ENCODE peak calls at places on chromosome X, in ten cellular contexts. D, Y, E, B, J, N, I, W, S and R are unnamed samples.

GRCh38 chrX:103687073-103687695 is 685 bp upstream of the MORF4L2 start:
- DNase-seq in J (peak), W (peak), N (peak), E (peak), Y (peak), D (peak), I (peak), S (peak), B (peak), R (peak)

GRCh38 chrX:46117234-46117633 is 428.0 kb downstream of the ZNF674 start:
- DNase-seq in J (no peak), E (no peak), Y (no peak), I (no peak), W (no peak), S (peak), B (no peak), D (no peak), N (no peak), R (no peak)

GRCh38 chrX:78024349-78025108 is 55.1 kb upstream of the PGAM4 start:
- DNase-seq in N (no peak), D (peak), W (peak), S (no peak), B (peak), E (peak), I (peak), Y (no peak), J (peak), R (peak)

GRCh38 chrX:48045410-48046311 is 25.8 kb downstream of the ZNF630 start:
- DNase-seq in E (no peak), W (no peak), N (no peak), B (peak), J (peak), I (no peak), D (no peak), S (no peak), Y (peak), R (no peak)

GRCh38 chrX:132965461-132965860 is 7.0 kb upstream of the HS6ST2 start:
- DNase-seq in S (no peak), Y (no peak), I (no peak), W (no peak), J (no peak), D (no peak), E (no peak), B (no peak), N (no peak), R (no peak)

GRCh38 chrX:41273638-41274037 is 60.3 kb upstream of the DDX3X start:
- DNase-seq in W (no peak), S (no peak), Y (no peak), B (no peak), D (no peak), I (no peak), J (peak), E (no peak), N (no peak), R (no peak)

GRCh38 chrX:15269618-15270521 is at the start of gene ASB9:
- DNase-seq in S (no peak), I (peak), W (peak), B (peak), E (no peak), J (peak), N (peak), Y (no peak), D (no peak), R (no peak)

GRCh38 chrX:129961180-129962083 is 21.0 kb upstream of the BCORL1 start:
- DNase-seq in N (no peak), J (peak), I (peak), S (no peak), B (peak), Y (peak), E (peak), W (no peak), D (peak), R (peak)

GRCh38 chrX:24153175-24153795 is 3.8 kb downstream of the ZFX start:
- DNase-seq in N (no peak), J (no peak), Y (no peak), B (no peak), D (peak), S (no peak), E (peak), I (peak), W (peak), R (peak)

GRCh38 chrX:141903400-141904155 is at the start of gene MAGEC1:
- DNase-seq in W (peak), S (no peak), E (no peak), D (no peak), J (no peak), N (no peak), B (no peak), I (no peak), Y (no peak), R (no peak)